ENCODE peak calls at places on chromosomes 7 and 10, in four cellular contexts. One of them, this sample, is unnamed.

GRCh38 chr10:4058514-4059029 is 273.6 kb upstream of the KLF6 start:
- DNase-seq in GM23248: no peak
- DNase-seq in ascending aorta: no peak
- DNase-seq in psoas muscle: no peak
- DNase-seq in this sample: no peak

GRCh38 chr7:710161-710560 is 16.3 kb upstream of the DNAAF5 start:
- DNase-seq in GM23248: no peak
- DNase-seq in ascending aorta: no peak
- DNase-seq in psoas muscle: no peak
- DNase-seq in this sample: no peak

GRCh38 chr7:123468303-123468702 is 66.1 kb downstream of the IQUB start:
- DNase-seq in GM23248: no peak
- DNase-seq in ascending aorta: no peak
- DNase-seq in psoas muscle: no peak
- DNase-seq in this sample: no peak

GRCh38 chr10:16644146-16644545 is 122.5 kb upstream of the C1QL3 start:
- DNase-seq in GM23248: peak
- DNase-seq in ascending aorta: no peak
- DNase-seq in psoas muscle: no peak
- DNase-seq in this sample: peak

GRCh38 chr7:137120690-137121089 is 222.8 kb downstream of the PTN start:
- DNase-seq in GM23248: peak
- DNase-seq in ascending aorta: no peak
- DNase-seq in psoas muscle: no peak
- DNase-seq in this sample: no peak

GRCh38 chr7:38953227-38953626 is 24.5 kb upstream of the POU6F2 start:
- DNase-seq in GM23248: no peak
- DNase-seq in ascending aorta: no peak
- DNase-seq in psoas muscle: no peak
- DNase-seq in this sample: no peak

GRCh38 chr10:57849726-57850357 is 417.9 kb downstream of the IPMK start:
- DNase-seq in GM23248: peak
- DNase-seq in ascending aorta: no peak
- DNase-seq in psoas muscle: no peak
- DNase-seq in this sample: peak

GRCh38 chr10:97179731-97180366 is 5.9 kb downstream of the SLIT1 start:
- DNase-seq in GM23248: peak
- DNase-seq in ascending aorta: no peak
- DNase-seq in psoas muscle: no peak
- DNase-seq in this sample: no peak

GRCh38 chr7:101201695-101202602 is 1.1 kb upstream of the MOGAT3 start:
- DNase-seq in GM23248: peak
- DNase-seq in ascending aorta: no peak
- DNase-seq in psoas muscle: no peak
- DNase-seq in this sample: no peak

GRCh38 chr7:134083766-134084487 is 43.2 kb upstream of the LRGUK start:
- DNase-seq in GM23248: peak
- DNase-seq in ascending aorta: no peak
- DNase-seq in psoas muscle: no peak
- DNase-seq in this sample: peak

GRCh38 chr10:9036711-9037204 is 982.3 kb downstream of the GATA3 start:
- DNase-seq in GM23248: no peak
- DNase-seq in ascending aorta: no peak
- DNase-seq in psoas muscle: no peak
- DNase-seq in this sample: no peak

GRCh38 chr10:89793649-89794254 is 92.4 kb downstream of the KIF20B start:
- DNase-seq in GM23248: peak
- DNase-seq in ascending aorta: no peak
- DNase-seq in psoas muscle: no peak
- DNase-seq in this sample: peak

GRCh38 chr7:44087914-44088838 is 5.8 kb upstream of the POLM start:
- DNase-seq in GM23248: peak
- DNase-seq in ascending aorta: peak
- DNase-seq in psoas muscle: peak
- DNase-seq in this sample: peak

GRCh38 chr7:138898255-138898654 is 82.9 kb downstream of the KIAA1549 start:
- DNase-seq in GM23248: peak
- DNase-seq in ascending aorta: no peak
- DNase-seq in psoas muscle: no peak
- DNase-seq in this sample: no peak

GRCh38 chr7:112162161-112163020 is 43.8 kb downstream of the DOCK4 start:
- DNase-seq in GM23248: no peak
- DNase-seq in ascending aorta: no peak
- DNase-seq in psoas muscle: peak
- DNase-seq in this sample: peak

GRCh38 chr7:139897422-139898085 is 68.5 kb downstream of the TBXAS1 start:
- DNase-seq in GM23248: peak
- DNase-seq in ascending aorta: no peak
- DNase-seq in psoas muscle: no peak
- DNase-seq in this sample: no peak

GRCh38 chr7:131880078-131880477 is 323.6 kb upstream of the PODXL start:
- DNase-seq in GM23248: no peak
- DNase-seq in ascending aorta: no peak
- DNase-seq in psoas muscle: no peak
- DNase-seq in this sample: no peak

GRCh38 chr7:1046722-1047679 is 2.7 kb downstream of the GPR146 start:
- DNase-seq in GM23248: no peak
- DNase-seq in ascending aorta: no peak
- DNase-seq in psoas muscle: no peak
- DNase-seq in this sample: no peak

GRCh38 chr10:84416245-84416555 is 87.8 kb downstream of the CCSER2 start:
- DNase-seq in GM23248: no peak
- DNase-seq in ascending aorta: no peak
- DNase-seq in psoas muscle: no peak
- DNase-seq in this sample: no peak

GRCh38 chr10:563827-564226 is 125.6 kb downstream of the DIP2C start:
- DNase-seq in GM23248: no peak
- DNase-seq in ascending aorta: no peak
- DNase-seq in psoas muscle: no peak
- DNase-seq in this sample: no peak

GRCh38 chr10:113381906-113382562 is 170.8 kb upstream of the HABP2 start:
- DNase-seq in GM23248: peak
- DNase-seq in ascending aorta: no peak
- DNase-seq in psoas muscle: no peak
- DNase-seq in this sample: peak

GRCh38 chr10:33010132-33011037 is 52.4 kb upstream of the ITGB1 start:
- DNase-seq in GM23248: peak
- DNase-seq in ascending aorta: no peak
- DNase-seq in psoas muscle: no peak
- DNase-seq in this sample: peak

GRCh38 chr7:19491821-19492452 is 216.9 kb downstream of the POLR1F start:
- DNase-seq in GM23248: peak
- DNase-seq in ascending aorta: no peak
- DNase-seq in psoas muscle: no peak
- DNase-seq in this sample: peak
- H3K4me3 ChIP-seq in GM23248: no peak
- H3K4me3 ChIP-seq in ascending aorta: no peak
- H3K4me3 ChIP-seq in psoas muscle: no peak
- H3K4me3 ChIP-seq in this sample: no peak

DNA sequence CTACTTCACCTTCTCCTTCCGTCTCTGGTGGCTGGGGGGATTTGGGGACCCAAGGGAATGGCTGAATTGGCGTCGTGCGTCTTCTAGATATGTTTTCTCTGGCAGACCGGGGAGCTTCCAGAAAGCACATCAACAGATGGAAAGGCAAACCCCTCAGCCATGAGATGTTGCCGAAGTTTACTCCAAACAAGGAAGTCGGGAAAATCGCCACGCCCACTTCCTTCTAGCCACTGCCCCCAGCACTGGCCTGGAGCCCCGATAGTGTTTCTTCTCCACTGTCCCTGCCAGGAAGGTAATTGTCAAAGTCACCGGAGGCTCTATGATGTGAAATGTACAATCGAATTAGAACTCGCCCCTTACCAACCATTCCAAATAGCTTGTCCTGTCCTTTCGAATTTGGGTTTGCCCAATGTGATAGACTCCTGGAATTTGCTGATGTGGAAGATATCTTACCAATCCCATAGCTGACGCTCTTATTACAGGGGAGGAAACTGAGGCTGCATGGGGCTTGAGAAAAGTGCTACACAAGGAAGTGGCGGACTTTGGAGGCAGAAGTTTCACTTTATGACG is 191.0 kb downstream of the LSM5 start:
- DNase-seq in GM23248: no peak
- DNase-seq in ascending aorta: no peak
- DNase-seq in psoas muscle: peak
- DNase-seq in this sample: no peak
- H3K4me3 ChIP-seq in GM23248: peak
- H3K4me3 ChIP-seq in ascending aorta: peak
- H3K4me3 ChIP-seq in psoas muscle: peak
- H3K4me3 ChIP-seq in this sample: no peak

DNA sequence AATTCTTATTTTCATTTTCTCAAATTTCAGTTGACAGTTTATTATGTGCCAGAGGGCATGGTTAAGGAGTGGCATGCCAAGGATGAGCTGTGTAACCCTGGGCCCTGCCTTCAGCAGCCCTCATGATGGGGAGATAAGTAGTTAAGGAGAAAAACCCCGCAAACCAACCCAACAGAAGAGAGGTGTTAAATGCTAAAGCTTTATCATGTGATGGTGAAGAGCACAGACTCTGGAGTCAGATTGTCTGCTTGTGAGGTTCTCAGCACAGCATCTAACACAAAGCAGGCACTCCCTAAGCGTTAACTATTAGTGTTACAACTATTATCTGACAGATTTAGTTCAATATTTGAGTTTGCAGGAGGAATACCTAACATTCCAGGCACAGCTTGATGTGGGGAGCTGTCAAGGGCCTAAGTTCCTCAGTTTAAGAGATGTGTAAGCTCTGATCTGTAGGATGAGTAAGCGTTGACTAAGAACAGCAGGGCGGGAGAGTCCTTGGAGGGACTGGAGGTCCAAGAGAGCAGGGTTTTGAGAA is 29.6 kb downstream of the STAM start:
- DNase-seq in GM23248: peak
- DNase-seq in ascending aorta: no peak
- DNase-seq in psoas muscle: no peak
- DNase-seq in this sample: peak
- H3K4me3 ChIP-seq in GM23248: peak
- H3K4me3 ChIP-seq in ascending aorta: no peak
- H3K4me3 ChIP-seq in psoas muscle: no peak
- H3K4me3 ChIP-seq in this sample: no peak

GRCh38 chr7:70728873-70729552 is 402.9 kb upstream of the GALNT17 start:
- DNase-seq in GM23248: no peak
- DNase-seq in ascending aorta: no peak
- DNase-seq in psoas muscle: no peak
- DNase-seq in this sample: no peak
- H3K4me3 ChIP-seq in GM23248: no peak
- H3K4me3 ChIP-seq in ascending aorta: no peak
- H3K4me3 ChIP-seq in psoas muscle: no peak
- H3K4me3 ChIP-seq in this sample: no peak

GRCh38 chr10:74011016-74011415 is 13.1 kb downstream of the VCL start:
- DNase-seq in GM23248: no peak
- DNase-seq in ascending aorta: no peak
- DNase-seq in psoas muscle: no peak
- DNase-seq in this sample: no peak
- H3K4me3 ChIP-seq in GM23248: no peak
- H3K4me3 ChIP-seq in ascending aorta: peak
- H3K4me3 ChIP-seq in psoas muscle: no peak
- H3K4me3 ChIP-seq in this sample: no peak

GRCh38 chr7:157566631-157567006 is 229.8 kb downstream of the DNAJB6 start:
- DNase-seq in GM23248: no peak
- DNase-seq in ascending aorta: no peak
- DNase-seq in psoas muscle: no peak
- DNase-seq in this sample: no peak
- H3K4me3 ChIP-seq in GM23248: no peak
- H3K4me3 ChIP-seq in ascending aorta: no peak
- H3K4me3 ChIP-seq in psoas muscle: no peak
- H3K4me3 ChIP-seq in this sample: no peak